ENCODE peak calls at places on chromosome 20, in five cellular contexts. H, P, Z, S and T are unnamed samples.

GRCh38 chr20:25011831-25012241 is 19.3 kb upstream of the APMAP start:
- DNase-seq in P (no peak), H (no peak), S (no peak), Z (peak), T (no peak)

GRCh38 chr20:63891061-63892002 is 3.6 kb upstream of the DNAJC5 start:
- DNase-seq in H (no peak), S (no peak), Z (no peak), P (no peak), T (no peak)

GRCh38 chr20:20233041-20233514 is 134.8 kb upstream of the INSM1 start:
- DNase-seq in S (no peak), H (no peak), P (no peak), Z (no peak), T (no peak)

GRCh38 chr20:45817652-45818194 is 5.3 kb downstream of the UBE2C start:
- DNase-seq in H (peak), Z (no peak), S (no peak), P (no peak), T (peak)

GRCh38 chr20:33606114-33606771 is 55.9 kb upstream of the C20orf144 start:
- DNase-seq in H (no peak), P (no peak), Z (no peak), S (no peak), T (no peak)

GRCh38 chr20:25453035-25453810 is 45.8 kb downstream of the GINS1 start:
- DNase-seq in H (peak), Z (peak), S (no peak), P (peak), T (peak)

GRCh38 chr20:43185901-43186300 is 3.8 kb downstream of the PTPRT start:
- DNase-seq in P (no peak), Z (no peak), S (no peak), H (no peak), T (no peak)

GRCh38 chr20:20780127-20780822 is 67.8 kb upstream of the RALGAPA2 start:
- DNase-seq in H (no peak), S (no peak), Z (peak), P (no peak), T (peak)

GRCh38 chr20:34907616-34908469 is 31.4 kb downstream of the ACSS2 start:
- DNase-seq in P (peak), H (peak), S (no peak), Z (peak), T (peak)

GRCh38 chr20:1533059-1533458 is 24.4 kb downstream of the SIRPD start:
- DNase-seq in H (peak), P (no peak), Z (no peak), S (no peak), T (no peak)

GRCh38 chr20:45014671-45015415 is 48.5 kb downstream of the STK4 start:
- DNase-seq in S (no peak), H (peak), Z (no peak), P (no peak), T (no peak)

GRCh38 chr20:50987493-50988210 is 29.0 kb downstream of the MOCS3 start:
- DNase-seq in P (peak), S (peak), Z (peak), H (peak), T (peak)

GRCh38 chr20:51164732-51165530 is 142.0 kb upstream of the KCNG1 start:
- DNase-seq in P (no peak), S (no peak), H (no peak), Z (no peak), T (no peak)

GRCh38 chr20:17044920-17045319 is 181.9 kb upstream of the PCSK2 start:
- DNase-seq in Z (no peak), H (no peak), P (no peak), S (no peak), T (no peak)

GRCh38 chr20:53513489-53514298 is 79.9 kb downstream of the ZNF217 start:
- DNase-seq in S (no peak), P (no peak), H (no peak), Z (no peak), T (no peak)

GRCh38 chr20:63544958-63545516 is 2.5 kb downstream of the SRMS start:
- DNase-seq in H (peak), P (no peak), S (no peak), Z (no peak), T (peak)

GRCh38 chr20:11814276-11814675 is 103.4 kb upstream of the BTBD3 start:
- DNase-seq in H (peak), P (no peak), Z (no peak), S (no peak), T (no peak)

GRCh38 chr20:53774487-53775203 is 181.0 kb upstream of the ZNF217 start:
- DNase-seq in H (peak), S (no peak), P (no peak), Z (no peak), T (peak)

GRCh38 chr20:50371878-50372769 is 138.1 kb upstream of the PTPN1 start:
- DNase-seq in Z (no peak), P (peak), S (peak), H (no peak), T (peak)

GRCh38 chr20:24981750-24982149 is 10.8 kb downstream of the APMAP start:
- DNase-seq in P (no peak), S (no peak), H (no peak), Z (peak), T (no peak)

GRCh38 chr20:31560900-31561598 is 44.0 kb upstream of the ID1 start:
- DNase-seq in H (peak), S (no peak), P (no peak), Z (no peak), T (peak)

GRCh38 chr20:40489886-40490285 is 199.2 kb downstream of the MAFB start:
- DNase-seq in P (no peak), H (peak), S (no peak), Z (no peak), T (no peak)

GRCh38 chr20:41177636-41178035 is 40.3 kb downstream of the PLCG1 start:
- DNase-seq in Z (no peak), S (no peak), P (no peak), H (peak), T (peak)

GRCh38 chr20:24951536-24952047 is 2.5 kb downstream of the CST7 start:
- DNase-seq in H (no peak), S (no peak), Z (no peak), P (no peak), T (no peak)

GRCh38 chr20:60055740-60056139 is 97.5 kb downstream of the CDH26 start:
- DNase-seq in Z (peak), P (no peak), S (peak), H (peak), T (no peak)

GRCh38 chr20:62605996-62606395 is 36.3 kb upstream of the SLCO4A1 start:
- DNase-seq in S (no peak), Z (no peak), H (no peak), P (no peak), T (no peak)

GRCh38 chr20:40865095-40865494 is 163.5 kb upstream of the TOP1 start:
- DNase-seq in S (no peak), P (no peak), H (no peak), Z (no peak), T (no peak)

GRCh38 chr20:47188540-47188939 is 168.0 kb downstream of the ZMYND8 start:
- DNase-seq in Z (no peak), H (no peak), P (no peak), S (no peak), T (no peak)

GRCh38 chr20:51661609-51662178 is 106.5 kb downstream of the ATP9A start:
- DNase-seq in P (no peak), H (peak), Z (no peak), S (no peak), T (peak)

GRCh38 chr20:24672886-24673677 is 203.7 kb downstream of the SYNDIG1 start:
- DNase-seq in P (no peak), S (no peak), Z (peak), H (peak), T (peak)

GRCh38 chr20:23244207-23244915 is 106.2 kb upstream of the NXT1 start:
- DNase-seq in H (peak), S (no peak), Z (no peak), P (no peak), T (no peak)

GRCh38 chr20:4507288-4507719 is 214.4 kb upstream of the PRND start:
- DNase-seq in Z (no peak), P (no peak), S (no peak), H (peak), T (no peak)

GRCh38 chr20:10632681-10633509 is 40.9 kb downstream of the JAG1 start:
- DNase-seq in Z (no peak), H (peak), S (no peak), P (no peak), T (no peak)

GRCh38 chr20:62638055-62638570 is 4.2 kb upstream of the SLCO4A1 start:
- DNase-seq in S (no peak), Z (no peak), P (no peak), H (no peak), T (no peak)

GRCh38 chr20:33709398-33709797 is 10.7 kb downstream of the PXMP4 start:
- DNase-seq in S (no peak), H (no peak), P (no peak), Z (no peak), T (no peak)

GRCh38 chr20:63708301-63709148 is 686 bp downstream of the ZGPAT start:
- DNase-seq in P (no peak), S (peak), Z (peak), H (no peak), T (no peak)